ENCODE peak calls at places on chromosomes 12 and 14, in eight cellular contexts. L is nucleus accumbens; Y is IMR-90; X is nephron progenitor cell; E is activated CD4-positive, alpha-beta T cell treated with anti-CD3 and anti-CD28 coated beads, Interleukin-2, amount 50 U/mL, for 1 hour; M is testis; T is WTC11; C is NCI-H1417. A is an unnamed sample.

GRCh38 chr12:127516467-127516866 is 750.5 kb upstream of the TMEM132C start:
- DNase-seq in Y (peak), L (no peak), T (no peak), X (no peak), M (no peak), C (no peak), E (no peak), A (no peak)

GRCh38 chr14:24131549-24131966 is 1.1 kb downstream of the FITM1 start:
- DNase-seq in C (no peak), L (no peak), Y (no peak), M (no peak), T (no peak), X (no peak), E (no peak), A (no peak)

GRCh38 chr12:66345212-66345611 is 42.9 kb downstream of the HELB start:
- DNase-seq in Y (no peak), T (no peak), C (no peak), L (no peak), E (no peak), X (no peak), M (no peak), A (no peak)

GRCh38 chr14:32607399-32607798 is 278.3 kb downstream of the AKAP6 start:
- DNase-seq in T (no peak), M (no peak), L (no peak), C (no peak), E (no peak), Y (no peak), X (peak), A (no peak)

GRCh38 chr14:52286659-52287649 is 19.5 kb downstream of the PTGDR start:
- DNase-seq in M (no peak), T (no peak), L (no peak), C (no peak), Y (peak), X (no peak), E (no peak), A (peak)

GRCh38 chr14:61923348-61923747 is 161.1 kb downstream of the SNAPC1 start:
- DNase-seq in X (no peak), C (peak), T (no peak), E (no peak), L (no peak), M (no peak), Y (peak), A (no peak)

GRCh38 chr12:22797686-22798085 is 172.7 kb downstream of the ETNK1 start:
- DNase-seq in T (no peak), X (no peak), C (no peak), E (no peak), M (no peak), Y (no peak), L (no peak), A (peak)

GRCh38 chr12:126676426-126676825 is 1590.5 kb upstream of the TMEM132C start:
- DNase-seq in C (no peak), T (no peak), E (no peak), M (no peak), L (no peak), Y (no peak), X (no peak), A (peak)

GRCh38 chr12:122646568-122647220 is 56.5 kb downstream of the HCAR2 start:
- DNase-seq in L (no peak), T (no peak), E (peak), X (no peak), C (no peak), Y (peak), M (no peak), A (no peak)

A was measured in Ammon's horn.